ENCODE peak calls at places on chromosomes 5 and 9, in eight cellular contexts. One of them, this sample, is unnamed.

GRCh38 chr5:53877243-53877642 is 316.8 kb downstream of the NDUFS4 start:
- DNase-seq in neural progenitor cell: no peak
- DNase-seq in fibroblast of pulmonary artery: peak; percentile 49
- DNase-seq in AG04449: peak; percentile 54
- DNase-seq in GM10248: no peak
- DNase-seq in glutamatergic neuron: no peak
- DNase-seq in adrenal gland: peak; percentile 50
- DNase-seq in psoas muscle: no peak
- DNase-seq in this sample: no peak

GRCh38 chr5:77398896-77399295 is 93.2 kb downstream of the WDR41 start:
- DNase-seq in glutamatergic neuron: no peak
- DNase-seq in GM10248: no peak
- DNase-seq in neural progenitor cell: no peak
- DNase-seq in AG04449: no peak
- DNase-seq in adrenal gland: no peak
- DNase-seq in fibroblast of pulmonary artery: no peak
- DNase-seq in psoas muscle: no peak
- DNase-seq in this sample: no peak

GRCh38 chr5:111494350-111494999 is 17.9 kb downstream of the STARD4 start:
- DNase-seq in glutamatergic neuron: no peak
- DNase-seq in AG04449: no peak
- DNase-seq in adrenal gland: no peak
- DNase-seq in fibroblast of pulmonary artery: no peak
- DNase-seq in neural progenitor cell: no peak
- DNase-seq in psoas muscle: no peak
- DNase-seq in GM10248: no peak
- DNase-seq in this sample: no peak

GRCh38 chr5:69091771-69092170 is 2.0 kb upstream of the SLC30A5 start:
- DNase-seq in adrenal gland: no peak
- DNase-seq in neural progenitor cell: no peak
- DNase-seq in AG04449: no peak
- DNase-seq in fibroblast of pulmonary artery: no peak
- DNase-seq in GM10248: no peak
- DNase-seq in glutamatergic neuron: no peak
- DNase-seq in psoas muscle: no peak
- DNase-seq in this sample: no peak

GRCh38 chr9:1977026-1977425 is 38.1 kb upstream of the SMARCA2 start:
- DNase-seq in AG04449: no peak
- DNase-seq in adrenal gland: no peak
- DNase-seq in psoas muscle: no peak
- DNase-seq in GM10248: no peak
- DNase-seq in neural progenitor cell: no peak
- DNase-seq in fibroblast of pulmonary artery: no peak
- DNase-seq in glutamatergic neuron: no peak
- DNase-seq in this sample: no peak

GRCh38 chr9:23907343-23907742 is 81.3 kb upstream of the ELAVL2 start:
- DNase-seq in neural progenitor cell: no peak
- DNase-seq in GM10248: no peak
- DNase-seq in fibroblast of pulmonary artery: no peak
- DNase-seq in adrenal gland: no peak
- DNase-seq in glutamatergic neuron: no peak
- DNase-seq in psoas muscle: no peak
- DNase-seq in AG04449: no peak
- DNase-seq in this sample: no peak

GRCh38 chr5:143471666-143472411 is 68.4 kb upstream of the NR3C1 start:
- DNase-seq in glutamatergic neuron: no peak
- DNase-seq in fibroblast of pulmonary artery: no peak
- DNase-seq in AG04449: no peak
- DNase-seq in neural progenitor cell: no peak
- DNase-seq in psoas muscle: no peak
- DNase-seq in adrenal gland: no peak
- DNase-seq in GM10248: no peak
- DNase-seq in this sample: no peak

GRCh38 chr5:41433552-41434181 is 76.7 kb downstream of the PLCXD3 start:
- DNase-seq in adrenal gland: no peak
- DNase-seq in fibroblast of pulmonary artery: no peak
- DNase-seq in glutamatergic neuron: peak; percentile 57
- DNase-seq in GM10248: no peak
- DNase-seq in neural progenitor cell: peak; percentile 45
- DNase-seq in AG04449: no peak
- DNase-seq in psoas muscle: no peak
- DNase-seq in this sample: no peak

GRCh38 chr9:33229359-33230120 is 10.4 kb upstream of the SPINK4 start:
- DNase-seq in fibroblast of pulmonary artery: no peak
- DNase-seq in psoas muscle: no peak
- DNase-seq in AG04449: no peak
- DNase-seq in GM10248: no peak
- DNase-seq in glutamatergic neuron: no peak
- DNase-seq in adrenal gland: no peak
- DNase-seq in neural progenitor cell: no peak
- DNase-seq in this sample: no peak

GRCh38 chr5:133489632-133490031 is 122.7 kb downstream of the FSTL4 start:
- DNase-seq in neural progenitor cell: no peak
- DNase-seq in psoas muscle: no peak
- DNase-seq in glutamatergic neuron: no peak
- DNase-seq in GM10248: peak; percentile 25
- DNase-seq in fibroblast of pulmonary artery: no peak
- DNase-seq in AG04449: no peak
- DNase-seq in adrenal gland: no peak
- DNase-seq in this sample: no peak

GRCh38 chr5:95446560-95447221 is 55.5 kb downstream of the FAM81B start:
- DNase-seq in neural progenitor cell: no peak
- DNase-seq in psoas muscle: no peak
- DNase-seq in AG04449: no peak
- DNase-seq in adrenal gland: no peak
- DNase-seq in fibroblast of pulmonary artery: peak; percentile 31
- DNase-seq in glutamatergic neuron: no peak
- DNase-seq in GM10248: no peak
- DNase-seq in this sample: no peak

GRCh38 chr5:66757219-66757833 is 161.1 kb downstream of the MAST4 start:
- DNase-seq in fibroblast of pulmonary artery: peak; percentile 89
- DNase-seq in adrenal gland: peak; percentile 49
- DNase-seq in AG04449: peak; percentile 5
- DNase-seq in glutamatergic neuron: peak; percentile 22
- DNase-seq in psoas muscle: no peak
- DNase-seq in GM10248: peak; percentile 31
- DNase-seq in neural progenitor cell: peak; percentile 64
- DNase-seq in this sample: peak; percentile 26

GRCh38 chr9:3027260-3027659 is 183.4 kb upstream of the PUM3 start:
- DNase-seq in psoas muscle: no peak
- DNase-seq in adrenal gland: no peak
- DNase-seq in glutamatergic neuron: peak; percentile 20
- DNase-seq in neural progenitor cell: no peak
- DNase-seq in GM10248: no peak
- DNase-seq in AG04449: no peak
- DNase-seq in fibroblast of pulmonary artery: no peak
- DNase-seq in this sample: no peak

GRCh38 chr9:94610181-94610591 is 16.6 kb upstream of the FBP2 start:
- DNase-seq in psoas muscle: no peak
- DNase-seq in adrenal gland: no peak
- DNase-seq in neural progenitor cell: no peak
- DNase-seq in AG04449: no peak
- DNase-seq in glutamatergic neuron: no peak
- DNase-seq in GM10248: no peak
- DNase-seq in fibroblast of pulmonary artery: peak; percentile 10
- DNase-seq in this sample: no peak

GRCh38 chr5:75277463-75277862 is 40.8 kb upstream of the ANKRD31 start:
- DNase-seq in psoas muscle: no peak
- DNase-seq in fibroblast of pulmonary artery: no peak
- DNase-seq in adrenal gland: no peak
- DNase-seq in glutamatergic neuron: no peak
- DNase-seq in neural progenitor cell: no peak
- DNase-seq in AG04449: no peak
- DNase-seq in GM10248: no peak
- DNase-seq in this sample: no peak

GRCh38 chr5:40623480-40624420 is 56.0 kb upstream of the PTGER4 start:
- DNase-seq in adrenal gland: no peak
- DNase-seq in AG04449: no peak
- DNase-seq in fibroblast of pulmonary artery: no peak
- DNase-seq in GM10248: no peak
- DNase-seq in neural progenitor cell: no peak
- DNase-seq in psoas muscle: no peak
- DNase-seq in glutamatergic neuron: no peak
- DNase-seq in this sample: no peak

DNA sequence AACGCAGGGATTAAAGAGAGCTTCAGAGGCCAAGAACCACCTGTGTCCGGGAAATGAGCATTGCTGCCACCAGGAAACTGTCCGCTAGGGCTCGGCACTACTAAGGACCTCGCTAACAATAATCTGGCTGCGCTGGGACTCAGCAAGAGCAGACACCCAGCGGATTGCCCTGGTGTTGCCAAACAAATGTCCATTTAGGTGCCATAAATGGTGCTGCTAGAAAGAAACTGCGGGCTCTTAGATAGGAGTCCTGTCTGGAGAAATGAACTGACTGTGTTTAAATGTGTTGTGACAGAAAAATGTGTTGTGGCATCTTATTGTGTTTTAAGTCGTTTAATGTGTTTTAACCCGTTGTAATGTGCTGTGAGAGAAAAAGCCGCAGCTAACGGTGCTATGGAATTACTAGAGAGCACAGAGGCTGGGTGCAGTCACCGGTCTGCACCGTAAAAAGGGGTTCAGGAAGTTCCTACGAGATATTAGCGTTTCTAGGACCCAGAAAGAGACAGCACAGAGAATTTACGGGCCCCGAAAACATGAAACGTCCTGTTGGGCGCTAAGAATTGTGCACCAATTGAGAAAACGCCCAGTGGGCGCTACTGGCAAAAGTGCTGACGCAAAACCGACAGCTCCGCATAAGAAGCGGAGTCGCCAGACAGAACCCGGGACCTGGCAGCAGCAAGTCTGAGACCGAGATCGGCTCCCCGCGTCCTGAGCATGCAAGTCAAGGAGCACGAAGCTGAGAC is 90.6 kb downstream of the ANXA2R start:
- DNase-seq in adrenal gland: peak; percentile 65
- DNase-seq in GM10248: peak; percentile 69
- DNase-seq in psoas muscle: peak; percentile 72
- DNase-seq in glutamatergic neuron: no peak
- DNase-seq in fibroblast of pulmonary artery: peak; percentile 90
- DNase-seq in neural progenitor cell: no peak
- DNase-seq in AG04449: no peak
- DNase-seq in this sample: no peak
- TF ChIP-seq CTCF in adrenal gland: peak; percentile 30
- TF ChIP-seq CTCF in GM10248: no peak
- TF ChIP-seq CTCF in psoas muscle: no peak
- TF ChIP-seq CTCF in glutamatergic neuron: no peak
- TF ChIP-seq CTCF in fibroblast of pulmonary artery: peak; percentile 54
- TF ChIP-seq CTCF in neural progenitor cell: no peak
- TF ChIP-seq CTCF in AG04449: peak; percentile 61
- TF ChIP-seq CTCF in this sample: no peak

GRCh38 chr5:90109285-90109684 is 300.3 kb downstream of the CETN3 start:
- DNase-seq in AG04449: no peak
- DNase-seq in neural progenitor cell: no peak
- DNase-seq in GM10248: no peak
- DNase-seq in adrenal gland: no peak
- DNase-seq in psoas muscle: no peak
- DNase-seq in glutamatergic neuron: no peak
- DNase-seq in fibroblast of pulmonary artery: no peak
- DNase-seq in this sample: no peak

GRCh38 chr5:90111354-90112070 is 298.0 kb downstream of the CETN3 start:
- DNase-seq in fibroblast of pulmonary artery: peak; percentile 94
- DNase-seq in neural progenitor cell: no peak
- DNase-seq in adrenal gland: no peak
- DNase-seq in GM10248: no peak
- DNase-seq in glutamatergic neuron: no peak
- DNase-seq in AG04449: no peak
- DNase-seq in psoas muscle: no peak
- DNase-seq in this sample: no peak

GRCh38 chr5:90112293-90112692 is 297.3 kb downstream of the CETN3 start:
- DNase-seq in GM10248: no peak
- DNase-seq in glutamatergic neuron: no peak
- DNase-seq in adrenal gland: no peak
- DNase-seq in neural progenitor cell: no peak
- DNase-seq in psoas muscle: no peak
- DNase-seq in AG04449: no peak
- DNase-seq in fibroblast of pulmonary artery: no peak
- DNase-seq in this sample: no peak

DNA sequence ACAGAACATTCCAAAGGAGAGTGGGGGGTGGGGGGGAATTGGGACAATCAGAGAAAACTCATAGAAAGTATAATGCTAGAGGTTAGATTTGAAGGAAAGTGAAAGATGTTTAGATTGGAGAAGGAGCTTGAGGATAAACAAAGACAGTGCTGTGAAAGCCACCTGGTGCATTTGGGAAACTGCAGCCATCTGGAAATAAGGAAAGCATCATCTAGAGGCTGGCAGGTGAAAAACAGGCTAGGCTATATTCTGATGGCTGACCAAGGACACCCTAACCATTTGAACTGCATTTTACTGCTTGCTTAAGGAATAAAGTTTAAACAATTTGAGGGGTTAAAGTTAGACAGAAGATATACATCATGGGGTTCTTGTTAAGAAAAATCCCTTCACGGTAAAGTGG is 296.4 kb downstream of the CETN3 start:
- DNase-seq in GM10248: no peak
- DNase-seq in AG04449: no peak
- DNase-seq in psoas muscle: no peak
- DNase-seq in neural progenitor cell: no peak
- DNase-seq in fibroblast of pulmonary artery: no peak
- DNase-seq in adrenal gland: no peak
- DNase-seq in glutamatergic neuron: no peak
- DNase-seq in this sample: no peak
- TF ChIP-seq CTCF in GM10248: no peak
- TF ChIP-seq CTCF in AG04449: no peak
- TF ChIP-seq CTCF in psoas muscle: no peak
- TF ChIP-seq CTCF in neural progenitor cell: no peak
- TF ChIP-seq CTCF in fibroblast of pulmonary artery: no peak
- TF ChIP-seq CTCF in adrenal gland: no peak
- TF ChIP-seq CTCF in glutamatergic neuron: no peak
- TF ChIP-seq CTCF in this sample: no peak

GRCh38 chr5:10031817-10032216 is 217.9 kb downstream of the ATPSCKMT start:
- DNase-seq in psoas muscle: no peak
- DNase-seq in adrenal gland: no peak
- DNase-seq in glutamatergic neuron: no peak
- DNase-seq in GM10248: no peak
- DNase-seq in fibroblast of pulmonary artery: no peak
- DNase-seq in neural progenitor cell: no peak
- DNase-seq in AG04449: no peak
- DNase-seq in this sample: no peak
- TF ChIP-seq CTCF in psoas muscle: no peak
- TF ChIP-seq CTCF in adrenal gland: no peak
- TF ChIP-seq CTCF in glutamatergic neuron: no peak
- TF ChIP-seq CTCF in GM10248: no peak
- TF ChIP-seq CTCF in fibroblast of pulmonary artery: no peak
- TF ChIP-seq CTCF in neural progenitor cell: peak; percentile 25
- TF ChIP-seq CTCF in AG04449: no peak
- TF ChIP-seq CTCF in this sample: no peak

DNA sequence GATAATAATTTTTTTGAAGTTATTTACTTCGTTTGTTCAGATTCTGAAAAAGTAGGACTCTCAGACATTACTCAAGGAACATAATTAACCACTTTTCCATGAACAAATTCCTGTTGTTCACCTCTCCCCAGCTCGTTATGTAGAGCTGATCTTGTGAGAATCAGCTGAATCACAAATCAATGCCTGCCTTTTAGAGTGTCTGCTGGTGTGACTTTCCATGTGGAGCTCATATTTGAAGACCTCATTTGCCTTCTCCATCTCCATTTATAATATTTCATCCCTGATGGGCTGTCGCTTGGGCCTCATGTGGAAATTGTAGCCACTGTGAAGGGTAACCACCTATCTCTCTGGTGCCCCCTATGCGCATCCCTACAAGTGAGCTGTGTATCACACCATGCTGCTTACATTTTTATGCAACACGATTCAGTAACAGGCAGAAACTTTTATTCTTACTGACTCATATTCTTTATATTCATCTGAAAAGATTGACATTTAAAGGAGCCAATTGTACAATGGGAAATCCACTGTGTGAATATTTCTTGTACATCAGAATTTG is 111.3 kb downstream of the STK32A start:
- DNase-seq in adrenal gland: no peak
- DNase-seq in neural progenitor cell: peak; percentile 7
- DNase-seq in AG04449: no peak
- DNase-seq in fibroblast of pulmonary artery: no peak
- DNase-seq in GM10248: no peak
- DNase-seq in psoas muscle: no peak
- DNase-seq in glutamatergic neuron: no peak
- DNase-seq in this sample: no peak
- TF ChIP-seq CTCF in adrenal gland: no peak
- TF ChIP-seq CTCF in neural progenitor cell: peak; percentile 30
- TF ChIP-seq CTCF in AG04449: no peak
- TF ChIP-seq CTCF in fibroblast of pulmonary artery: peak; percentile 6
- TF ChIP-seq CTCF in GM10248: no peak
- TF ChIP-seq CTCF in psoas muscle: no peak
- TF ChIP-seq CTCF in glutamatergic neuron: no peak
- TF ChIP-seq CTCF in this sample: no peak